ENCODE peak calls at places on chromosomes 3 and 15, in six cellular contexts. I, E, C, Q, W and N are unnamed samples.

GRCh38 chr3:124246949-124247348 is 255.0 kb upstream of the ROPN1 start:
- DNase-seq in W (peak), I (no peak), C (no peak), E (peak), Q (no peak), N (no peak)

GRCh38 chr3:49906004-49906860 is 2.6 kb upstream of the MST1R start:
- DNase-seq in C (peak), Q (no peak), I (peak), W (peak), E (peak), N (no peak)

GRCh38 chr3:185322111-185322510 is 40.8 kb upstream of the MAP3K13 start:
- DNase-seq in C (no peak), I (no peak), E (no peak), Q (no peak), W (no peak), N (no peak)

GRCh38 chr15:49227602-49228001 is 57.6 kb downstream of the GALK2 start:
- DNase-seq in W (no peak), C (no peak), Q (no peak), I (no peak), E (no peak), N (no peak)

GRCh38 chr3:178761461-178761860 is 225.2 kb downstream of the KCNMB2 start:
- DNase-seq in I (no peak), W (no peak), Q (no peak), C (no peak), E (no peak), N (no peak)

GRCh38 chr3:138640537-138640936 is 32.0 kb downstream of the FAIM start:
- DNase-seq in C (no peak), I (no peak), Q (no peak), E (no peak), W (no peak), N (no peak)

GRCh38 chr3:49805367-49805782 is 2.3 kb downstream of the INKA1 start:
- DNase-seq in I (peak), Q (peak), C (peak), W (peak), E (no peak), N (no peak)

GRCh38 chr15:68526269-68526668 is 52.5 kb upstream of the CORO2B start:
- DNase-seq in I (no peak), W (no peak), Q (no peak), E (no peak), C (no peak), N (no peak)

GRCh38 chr3:172616061-172616461 is 92.8 kb upstream of the TNFSF10 start:
- DNase-seq in C (no peak), Q (no peak), I (no peak), W (no peak), E (no peak), N (no peak)

GRCh38 chr3:32457971-32458471 is 44.6 kb downstream of the CMTM6 start:
- DNase-seq in C (no peak), I (peak), W (peak), E (no peak), Q (no peak), N (peak)

GRCh38 chr15:41281236-41281635 is 50.2 kb downstream of the CHP1 start:
- DNase-seq in E (no peak), C (no peak), W (peak), Q (no peak), I (no peak), N (no peak)

GRCh38 chr3:12350151-12350813 is 61.4 kb downstream of the PPARG start:
- DNase-seq in W (peak), C (no peak), Q (no peak), E (no peak), I (no peak), N (no peak)

GRCh38 chr3:33064929-33065328 is 32.0 kb downstream of the GLB1 start:
- DNase-seq in Q (no peak), I (no peak), C (no peak), E (peak), W (no peak), N (peak)

GRCh38 chr3:114362815-114363214 is 69.0 kb downstream of the TIGIT start:
- DNase-seq in Q (no peak), W (peak), E (no peak), C (no peak), I (no peak), N (no peak)

GRCh38 chr3:53949541-53949940 is 57.9 kb upstream of the SELENOK start:
- DNase-seq in C (no peak), Q (no peak), I (no peak), W (no peak), E (no peak), N (no peak)

GRCh38 chr15:75713338-75713895 is 769 bp upstream of the CSPG4 start:
- DNase-seq in C (no peak), Q (no peak), W (no peak), E (no peak), I (no peak), N (no peak)

GRCh38 chr15:52728899-52729298 is 49.7 kb upstream of the ATOSA start:
- DNase-seq in E (no peak), Q (no peak), C (no peak), I (no peak), W (peak), N (no peak)

GRCh38 chr15:52731004-52731403 is 51.8 kb upstream of the ATOSA start:
- DNase-seq in I (no peak), Q (no peak), W (no peak), C (no peak), E (no peak), N (no peak)

GRCh38 chr15:52730594-52730993 is 51.4 kb upstream of the ATOSA start:
- DNase-seq in Q (no peak), W (no peak), C (no peak), E (no peak), I (no peak), N (no peak)

GRCh38 chr15:52731732-52732470 is 52.7 kb upstream of the ATOSA start:
- DNase-seq in Q (no peak), I (no peak), C (no peak), E (no peak), W (peak), N (no peak)

GRCh38 chr15:52730163-52730562 is 51.0 kb upstream of the ATOSA start:
- DNase-seq in E (no peak), Q (no peak), C (no peak), W (peak), I (no peak), N (no peak)
- TF ChIP-seq CTCF in E (no peak), Q (no peak), C (no peak), W (no peak), I (no peak), N (no peak)

DNA sequence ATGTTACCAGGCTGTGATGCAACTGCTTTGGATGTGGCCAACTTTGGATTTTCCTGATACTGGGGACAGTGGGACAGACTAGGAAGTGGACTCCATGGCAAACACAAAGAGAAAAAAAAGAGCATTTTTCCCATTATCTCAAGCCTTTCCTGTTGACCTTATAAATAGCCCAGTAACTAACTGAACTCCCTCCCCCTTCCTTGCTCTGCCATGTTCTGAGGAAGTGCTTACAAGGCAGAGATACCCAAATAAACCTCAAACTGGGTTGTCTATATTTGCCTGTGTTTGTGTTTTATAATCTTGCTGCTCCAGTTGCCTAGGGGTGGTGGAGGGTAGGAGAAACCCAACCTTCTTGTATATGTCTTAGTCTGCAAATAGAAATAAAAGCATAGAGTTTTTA is 27.3 kb upstream of the SLC9A9 start:
- DNase-seq in Q (no peak), I (no peak), E (no peak), C (no peak), W (peak), N (no peak)
- TF ChIP-seq POLR2AphosphoS5 in Q (no peak), I (no peak), E (no peak), C (no peak), W (no peak), N (no peak)

GRCh38 chr3:24067483-24067882 is 122.4 kb downstream of the NR1D2 start:
- DNase-seq in Q (no peak), W (no peak), E (no peak), I (no peak), C (no peak), N (no peak)

GRCh38 chr3:24072193-24072592 is 127.1 kb downstream of the NR1D2 start:
- DNase-seq in W (no peak), C (no peak), I (no peak), E (no peak), Q (no peak), N (no peak)

DNA sequence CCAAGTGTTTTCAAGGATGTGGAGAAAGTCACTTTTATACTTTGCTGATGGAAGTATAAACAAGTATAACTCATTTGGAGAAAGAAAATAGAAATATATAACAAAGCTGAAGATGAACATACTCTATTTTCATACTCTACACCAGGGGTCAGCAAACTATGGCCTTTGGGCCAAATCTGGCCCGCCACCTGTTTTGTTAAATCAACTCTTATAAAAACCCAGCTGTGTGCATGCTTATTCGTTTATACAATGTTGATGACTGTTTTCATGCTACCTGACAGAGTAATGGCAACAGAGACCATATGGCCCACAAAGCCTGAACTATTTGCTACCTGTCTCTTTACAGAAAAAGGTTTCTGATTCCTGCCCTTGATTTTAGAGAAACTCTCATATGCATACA is 124.0 kb downstream of the NR1D2 start:
- DNase-seq in E (no peak), Q (no peak), I (no peak), C (no peak), W (no peak), N (no peak)
- TF ChIP-seq CTCF in E (peak), Q (no peak), I (no peak), C (peak), W (no peak), N (peak)

GRCh38 chr3:14144423-14145075 is 19.7 kb downstream of the TMEM43 start:
- DNase-seq in C (no peak), Q (no peak), W (peak), I (no peak), E (peak), N (no peak)
- TF ChIP-seq POLR2AphosphoS5 in C (peak), Q (no peak), W (peak), I (peak), E (no peak), N (peak)

DNA sequence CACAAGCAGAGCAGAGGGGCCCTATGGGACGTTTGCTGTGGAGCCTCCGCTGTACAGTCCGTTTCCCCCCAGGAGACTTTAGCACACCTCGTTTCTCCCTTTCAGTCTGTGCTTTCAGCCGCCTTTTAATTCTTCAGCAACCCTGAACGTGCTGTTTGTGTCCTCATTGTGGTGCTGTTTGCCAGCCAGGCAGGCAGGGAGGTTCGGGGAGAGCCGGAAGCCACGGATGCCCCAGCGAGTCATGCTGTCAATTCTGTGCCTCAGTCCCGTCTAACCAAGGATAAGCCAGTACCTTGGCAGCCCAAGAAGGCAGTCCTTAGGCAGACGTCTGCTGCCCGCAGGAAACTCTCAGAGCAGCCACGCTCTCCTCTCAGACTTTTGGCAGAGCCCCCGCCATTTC is 158.7 kb downstream of the UACA start:
- DNase-seq in W (peak), Q (no peak), E (no peak), I (no peak), C (peak), N (peak)
- TF ChIP-seq CTCF in W (no peak), Q (no peak), E (no peak), I (no peak), C (no peak), N (no peak)

DNA sequence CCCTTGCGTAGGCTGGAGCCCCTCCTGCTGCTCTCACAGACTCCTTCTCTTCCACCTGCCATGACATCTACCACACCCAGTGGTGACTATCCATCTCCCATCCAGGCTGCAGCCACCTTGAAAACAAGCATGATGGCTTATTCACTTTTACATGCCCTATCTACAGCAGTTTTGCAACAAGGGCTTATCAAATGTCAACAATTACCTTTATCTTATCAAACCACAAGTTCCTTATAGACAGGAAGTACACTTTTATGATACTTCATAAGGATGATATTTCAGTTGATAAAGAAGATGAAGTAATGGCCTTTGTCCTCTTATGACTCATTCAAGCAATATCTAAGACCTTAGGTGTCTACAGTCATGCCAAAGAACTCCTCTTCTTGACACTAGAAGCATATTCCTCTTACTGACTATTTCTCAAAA is 125.3 kb upstream of the SPRED1 start:
- DNase-seq in W (peak), E (no peak), I (no peak), C (no peak), Q (no peak), N (no peak)
- TF ChIP-seq POLR2AphosphoS5 in W (peak), E (no peak), I (no peak), C (no peak), Q (no peak), N (no peak)

GRCh38 chr3:58421004-58421403 is 12.6 kb downstream of the PDHB start:
- DNase-seq in W (no peak), I (no peak), E (no peak), C (no peak), Q (no peak), N (no peak)

GRCh38 chr3:58424613-58425012 is 9.0 kb downstream of the PDHB start:
- DNase-seq in W (no peak), C (no peak), Q (no peak), I (no peak), E (no peak), N (no peak)

GRCh38 chr3:58419782-58420512 is 13.7 kb downstream of the PDHB start:
- DNase-seq in I (no peak), C (no peak), E (peak), W (no peak), Q (no peak), N (no peak)

GRCh38 chr3:58425782-58426181 is 7.8 kb downstream of the PDHB start:
- DNase-seq in Q (no peak), I (no peak), W (no peak), E (no peak), C (no peak), N (no peak)

DNA sequence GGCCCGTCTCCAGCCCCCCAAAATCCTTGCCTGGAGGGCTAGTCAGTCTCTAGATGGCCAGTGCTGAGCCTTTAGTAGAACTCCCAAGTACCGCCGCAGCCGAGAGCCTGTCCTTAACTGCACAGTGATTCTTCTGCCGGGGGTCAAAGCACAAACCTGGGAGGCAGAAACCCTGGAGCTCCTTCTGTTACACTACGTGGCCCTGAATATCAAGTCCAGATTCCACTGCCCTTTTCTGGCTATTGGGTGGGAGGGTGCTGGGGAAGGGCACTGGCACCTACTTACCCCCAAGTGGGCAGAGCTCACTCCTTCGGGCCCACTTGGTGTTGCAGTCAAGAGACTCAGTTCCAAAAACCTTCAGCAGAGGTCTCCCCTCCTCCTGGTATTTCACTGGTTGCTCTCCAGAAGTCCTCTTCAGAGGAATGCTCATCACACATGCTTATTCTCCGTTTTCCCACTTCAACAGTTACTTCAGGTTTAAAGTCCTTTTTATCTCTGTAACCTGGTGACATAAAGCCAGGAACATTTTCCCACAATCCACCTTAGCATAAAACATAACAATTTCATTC is 10.8 kb downstream of the PDHB start:
- DNase-seq in W (no peak), I (no peak), C (no peak), E (no peak), Q (no peak), N (no peak)
- TF ChIP-seq CTCF in W (no peak), I (no peak), C (peak), E (peak), Q (no peak), N (peak)

DNA sequence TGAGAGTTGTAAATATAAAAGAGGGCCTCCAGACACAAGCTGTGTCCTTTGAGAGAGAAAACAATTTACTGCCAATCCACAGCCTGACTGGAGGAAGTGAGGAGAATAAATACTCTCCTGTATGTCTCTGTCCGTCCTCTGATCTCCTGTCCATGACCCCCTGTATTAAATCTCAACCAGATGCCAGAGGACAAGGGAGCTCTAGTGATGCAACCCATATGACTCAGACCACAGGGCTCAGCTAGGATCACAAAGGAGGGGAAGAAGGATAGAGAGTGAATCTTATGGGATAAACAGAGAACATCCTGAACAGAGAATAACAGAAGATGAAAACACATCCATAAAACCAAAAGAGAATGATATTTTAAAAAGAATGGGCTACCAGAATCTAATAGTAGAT is 482.6 kb downstream of the PLOD2 start:
- DNase-seq in Q (no peak), C (no peak), I (no peak), E (no peak), W (no peak), N (no peak)
- TF ChIP-seq POLR2AphosphoS5 in Q (no peak), C (no peak), I (no peak), E (no peak), W (no peak), N (no peak)

DNA sequence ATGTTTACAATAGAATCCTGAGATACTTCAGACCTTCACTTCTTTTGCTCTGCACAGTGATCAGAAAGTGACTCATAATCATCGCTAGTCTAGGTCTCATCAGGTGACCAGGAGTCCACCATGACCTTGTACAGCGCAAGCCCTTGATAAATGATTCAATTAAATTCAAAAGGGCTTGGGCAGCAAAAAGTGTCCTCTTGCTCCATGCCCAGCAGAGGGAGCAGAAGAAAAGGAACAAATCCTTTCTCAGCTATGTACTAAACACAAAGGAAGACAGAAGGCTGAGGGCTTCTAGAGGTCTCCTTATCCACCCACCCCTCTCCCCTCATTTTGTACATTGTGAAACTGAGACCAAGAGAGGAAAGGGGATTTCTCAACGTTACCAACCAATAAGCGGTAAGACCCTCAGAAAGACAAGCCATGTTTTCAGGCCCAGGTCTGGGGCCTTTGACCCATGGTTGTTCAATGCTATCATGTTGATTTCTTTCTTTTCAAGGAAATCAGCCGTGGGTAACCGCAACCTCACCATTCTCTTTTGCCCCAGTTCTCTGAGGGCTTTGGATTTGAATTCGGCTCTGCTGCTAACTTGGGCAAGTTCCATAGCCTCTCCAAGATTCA is 74.8 kb downstream of the AQP9 start:
- DNase-seq in C (no peak), W (peak), I (no peak), Q (no peak), E (no peak), N (no peak)
- TF ChIP-seq CTCF in C (peak), W (peak), I (peak), Q (peak), E (peak), N (peak)